ENCODE peak calls at places on chromosomes 11 and 22, in six cellular contexts. One of them, this sample, is unnamed.

GRCh38 chr11:66985508-66986177 is 10.5 kb downstream of the C11orf86 start:
- DNase-seq in heart right ventricle: peak; percentile 31
- DNase-seq in nephron progenitor cell: no peak
- DNase-seq in adrenal gland: no peak
- DNase-seq in activated CD4-positive, alpha-beta T cell treated with anti-CD3 and anti-CD28 coated beads, Interleukin-2, amount 50 U/mL, for 48 hours: no peak
- DNase-seq in M059J: no peak
- DNase-seq in this sample: no peak

GRCh38 chr11:116927163-116927772 is 89.8 kb upstream of the APOA1 start:
- DNase-seq in heart right ventricle: no peak
- DNase-seq in nephron progenitor cell: no peak
- DNase-seq in adrenal gland: no peak
- DNase-seq in activated CD4-positive, alpha-beta T cell treated with anti-CD3 and anti-CD28 coated beads, Interleukin-2, amount 50 U/mL, for 48 hours: peak; percentile 24
- DNase-seq in M059J: no peak
- DNase-seq in this sample: peak; percentile 5

GRCh38 chr11:2562181-2562581 is 117.4 kb downstream of the KCNQ1 start:
- DNase-seq in heart right ventricle: no peak
- DNase-seq in nephron progenitor cell: no peak
- DNase-seq in adrenal gland: no peak
- DNase-seq in activated CD4-positive, alpha-beta T cell treated with anti-CD3 and anti-CD28 coated beads, Interleukin-2, amount 50 U/mL, for 48 hours: no peak
- DNase-seq in M059J: no peak
- DNase-seq in this sample: peak; percentile 66

GRCh38 chr22:46085831-46086576 is 64.3 kb upstream of the PPARA start:
- DNase-seq in heart right ventricle: peak; percentile 66
- DNase-seq in nephron progenitor cell: no peak
- DNase-seq in adrenal gland: no peak
- DNase-seq in activated CD4-positive, alpha-beta T cell treated with anti-CD3 and anti-CD28 coated beads, Interleukin-2, amount 50 U/mL, for 48 hours: no peak
- DNase-seq in M059J: peak; percentile 68
- DNase-seq in this sample: no peak

GRCh38 chr22:29625090-29625825 is 21.8 kb downstream of the NF2 start:
- DNase-seq in heart right ventricle: no peak
- DNase-seq in nephron progenitor cell: peak; percentile 28
- DNase-seq in adrenal gland: peak; percentile 51
- DNase-seq in activated CD4-positive, alpha-beta T cell treated with anti-CD3 and anti-CD28 coated beads, Interleukin-2, amount 50 U/mL, for 48 hours: peak; percentile 29
- DNase-seq in M059J: peak; percentile 87
- DNase-seq in this sample: peak; percentile 22

GRCh38 chr11:35247428-35247827 is 108.5 kb downstream of the CD44 start:
- DNase-seq in heart right ventricle: no peak
- DNase-seq in nephron progenitor cell: no peak
- DNase-seq in adrenal gland: no peak
- DNase-seq in activated CD4-positive, alpha-beta T cell treated with anti-CD3 and anti-CD28 coated beads, Interleukin-2, amount 50 U/mL, for 48 hours: peak; percentile 19
- DNase-seq in M059J: no peak
- DNase-seq in this sample: no peak

GRCh38 chr11:132604446-132604845 is 927.9 kb downstream of the OPCML start:
- DNase-seq in heart right ventricle: no peak
- DNase-seq in nephron progenitor cell: no peak
- DNase-seq in adrenal gland: no peak
- DNase-seq in activated CD4-positive, alpha-beta T cell treated with anti-CD3 and anti-CD28 coated beads, Interleukin-2, amount 50 U/mL, for 48 hours: no peak
- DNase-seq in M059J: peak; percentile 80
- DNase-seq in this sample: no peak

GRCh38 chr22:40651057-40651456 is 14.5 kb upstream of the MRTFA start:
- DNase-seq in heart right ventricle: no peak
- DNase-seq in nephron progenitor cell: no peak
- DNase-seq in adrenal gland: no peak
- DNase-seq in activated CD4-positive, alpha-beta T cell treated with anti-CD3 and anti-CD28 coated beads, Interleukin-2, amount 50 U/mL, for 48 hours: no peak
- DNase-seq in M059J: no peak
- DNase-seq in this sample: no peak

GRCh38 chr11:114202011-114202609 is 94.1 kb upstream of the NNMT start:
- DNase-seq in heart right ventricle: no peak
- DNase-seq in nephron progenitor cell: no peak
- DNase-seq in adrenal gland: no peak
- DNase-seq in activated CD4-positive, alpha-beta T cell treated with anti-CD3 and anti-CD28 coated beads, Interleukin-2, amount 50 U/mL, for 48 hours: no peak
- DNase-seq in M059J: no peak
- DNase-seq in this sample: no peak

GRCh38 chr11:118625976-118626375 is 18.6 kb downstream of the PHLDB1 start:
- DNase-seq in heart right ventricle: no peak
- DNase-seq in nephron progenitor cell: no peak
- DNase-seq in adrenal gland: no peak
- DNase-seq in activated CD4-positive, alpha-beta T cell treated with anti-CD3 and anti-CD28 coated beads, Interleukin-2, amount 50 U/mL, for 48 hours: no peak
- DNase-seq in M059J: no peak
- DNase-seq in this sample: no peak

GRCh38 chr11:64003807-64004589 is 17.8 kb downstream of the OTUB1 start:
- DNase-seq in heart right ventricle: no peak
- DNase-seq in nephron progenitor cell: no peak
- DNase-seq in adrenal gland: no peak
- DNase-seq in activated CD4-positive, alpha-beta T cell treated with anti-CD3 and anti-CD28 coated beads, Interleukin-2, amount 50 U/mL, for 48 hours: no peak
- DNase-seq in M059J: peak; percentile 82
- DNase-seq in this sample: no peak

GRCh38 chr11:45096636-45097035 is 49.8 kb upstream of the PRDM11 start:
- DNase-seq in heart right ventricle: no peak
- DNase-seq in nephron progenitor cell: no peak
- DNase-seq in adrenal gland: peak; percentile 5
- DNase-seq in activated CD4-positive, alpha-beta T cell treated with anti-CD3 and anti-CD28 coated beads, Interleukin-2, amount 50 U/mL, for 48 hours: no peak
- DNase-seq in M059J: no peak
- DNase-seq in this sample: no peak

GRCh38 chr11:68213135-68213515 is at the start of gene KMT5B:
- DNase-seq in heart right ventricle: peak; percentile 70
- DNase-seq in nephron progenitor cell: peak; percentile 83
- DNase-seq in adrenal gland: peak; percentile 70
- DNase-seq in activated CD4-positive, alpha-beta T cell treated with anti-CD3 and anti-CD28 coated beads, Interleukin-2, amount 50 U/mL, for 48 hours: peak; percentile 66
- DNase-seq in M059J: no peak
- DNase-seq in this sample: peak; percentile 66

GRCh38 chr22:23263651-23264555 is 83.6 kb downstream of the BCR start:
- DNase-seq in heart right ventricle: no peak
- DNase-seq in nephron progenitor cell: no peak
- DNase-seq in adrenal gland: no peak
- DNase-seq in activated CD4-positive, alpha-beta T cell treated with anti-CD3 and anti-CD28 coated beads, Interleukin-2, amount 50 U/mL, for 48 hours: peak; percentile 32
- DNase-seq in M059J: no peak
- DNase-seq in this sample: no peak

GRCh38 chr11:34098813-34099212 is 6.6 kb upstream of the NAT10 start:
- DNase-seq in heart right ventricle: no peak
- DNase-seq in nephron progenitor cell: no peak
- DNase-seq in adrenal gland: no peak
- DNase-seq in activated CD4-positive, alpha-beta T cell treated with anti-CD3 and anti-CD28 coated beads, Interleukin-2, amount 50 U/mL, for 48 hours: no peak
- DNase-seq in M059J: no peak
- DNase-seq in this sample: no peak

GRCh38 chr11:69930081-69931059 is 111.2 kb upstream of the FGF3 start:
- DNase-seq in heart right ventricle: no peak
- DNase-seq in nephron progenitor cell: no peak
- DNase-seq in adrenal gland: no peak
- DNase-seq in activated CD4-positive, alpha-beta T cell treated with anti-CD3 and anti-CD28 coated beads, Interleukin-2, amount 50 U/mL, for 48 hours: no peak
- DNase-seq in M059J: no peak
- DNase-seq in this sample: no peak

GRCh38 chr11:123129920-123130319 is 65.1 kb downstream of the CLMP start:
- DNase-seq in heart right ventricle: no peak
- DNase-seq in nephron progenitor cell: no peak
- DNase-seq in adrenal gland: no peak
- DNase-seq in activated CD4-positive, alpha-beta T cell treated with anti-CD3 and anti-CD28 coated beads, Interleukin-2, amount 50 U/mL, for 48 hours: no peak
- DNase-seq in M059J: peak; percentile 86
- DNase-seq in this sample: no peak

GRCh38 chr22:44838316-44839016 is 86.1 kb downstream of the ARHGAP8 start:
- DNase-seq in heart right ventricle: no peak
- DNase-seq in nephron progenitor cell: no peak
- DNase-seq in adrenal gland: no peak
- DNase-seq in activated CD4-positive, alpha-beta T cell treated with anti-CD3 and anti-CD28 coated beads, Interleukin-2, amount 50 U/mL, for 48 hours: no peak
- DNase-seq in M059J: no peak
- DNase-seq in this sample: no peak

GRCh38 chr22:50739894-50740293 is 1.9 kb downstream of the ACR start:
- DNase-seq in heart right ventricle: no peak
- DNase-seq in nephron progenitor cell: no peak
- DNase-seq in adrenal gland: no peak
- DNase-seq in activated CD4-positive, alpha-beta T cell treated with anti-CD3 and anti-CD28 coated beads, Interleukin-2, amount 50 U/mL, for 48 hours: no peak
- DNase-seq in M059J: no peak
- DNase-seq in this sample: no peak

GRCh38 chr11:124800226-124800929 is at the start of gene MSANTD2:
- DNase-seq in heart right ventricle: peak; percentile 83
- DNase-seq in nephron progenitor cell: peak; percentile 88
- DNase-seq in adrenal gland: peak; percentile 80
- DNase-seq in activated CD4-positive, alpha-beta T cell treated with anti-CD3 and anti-CD28 coated beads, Interleukin-2, amount 50 U/mL, for 48 hours: peak; percentile 80
- DNase-seq in M059J: peak; percentile 75
- DNase-seq in this sample: peak; percentile 76

GRCh38 chr11:14499178-14499559 is 442 bp downstream of the COPB1 start:
- DNase-seq in heart right ventricle: peak; percentile 49
- DNase-seq in nephron progenitor cell: peak; percentile 57
- DNase-seq in adrenal gland: peak; percentile 48
- DNase-seq in activated CD4-positive, alpha-beta T cell treated with anti-CD3 and anti-CD28 coated beads, Interleukin-2, amount 50 U/mL, for 48 hours: peak; percentile 37
- DNase-seq in M059J: peak; percentile 22
- DNase-seq in this sample: peak; percentile 29

GRCh38 chr11:18927550-18928322 is 11.5 kb downstream of the MRGPRX1 start:
- DNase-seq in heart right ventricle: no peak
- DNase-seq in nephron progenitor cell: no peak
- DNase-seq in adrenal gland: no peak
- DNase-seq in activated CD4-positive, alpha-beta T cell treated with anti-CD3 and anti-CD28 coated beads, Interleukin-2, amount 50 U/mL, for 48 hours: no peak
- DNase-seq in M059J: no peak
- DNase-seq in this sample: no peak

GRCh38 chr22:44848296-44848741 is 95.9 kb downstream of the ARHGAP8 start:
- DNase-seq in heart right ventricle: no peak
- DNase-seq in nephron progenitor cell: no peak
- DNase-seq in adrenal gland: no peak
- DNase-seq in activated CD4-positive, alpha-beta T cell treated with anti-CD3 and anti-CD28 coated beads, Interleukin-2, amount 50 U/mL, for 48 hours: no peak
- DNase-seq in M059J: no peak
- DNase-seq in this sample: no peak

GRCh38 chr11:4607782-4608666 is at the start of gene TRIM68:
- DNase-seq in heart right ventricle: peak; percentile 97
- DNase-seq in nephron progenitor cell: peak; percentile 90
- DNase-seq in adrenal gland: peak; percentile 96
- DNase-seq in activated CD4-positive, alpha-beta T cell treated with anti-CD3 and anti-CD28 coated beads, Interleukin-2, amount 50 U/mL, for 48 hours: peak; percentile 93
- DNase-seq in M059J: peak; percentile 97
- DNase-seq in this sample: peak; percentile 87

GRCh38 chr11:76665172-76665571 is 5.4 kb downstream of the LRRC32 start:
- DNase-seq in heart right ventricle: no peak
- DNase-seq in nephron progenitor cell: no peak
- DNase-seq in adrenal gland: no peak
- DNase-seq in activated CD4-positive, alpha-beta T cell treated with anti-CD3 and anti-CD28 coated beads, Interleukin-2, amount 50 U/mL, for 48 hours: no peak
- DNase-seq in M059J: no peak
- DNase-seq in this sample: no peak

GRCh38 chr22:24964441-24964840 is 11.9 kb downstream of the KIAA1671 start:
- DNase-seq in heart right ventricle: no peak
- DNase-seq in nephron progenitor cell: no peak
- DNase-seq in adrenal gland: no peak
- DNase-seq in activated CD4-positive, alpha-beta T cell treated with anti-CD3 and anti-CD28 coated beads, Interleukin-2, amount 50 U/mL, for 48 hours: no peak
- DNase-seq in M059J: peak; percentile 31
- DNase-seq in this sample: no peak

GRCh38 chr11:117523680-117524079 is 196.0 kb downstream of the CEP164 start:
- DNase-seq in heart right ventricle: no peak
- DNase-seq in nephron progenitor cell: no peak
- DNase-seq in adrenal gland: no peak
- DNase-seq in activated CD4-positive, alpha-beta T cell treated with anti-CD3 and anti-CD28 coated beads, Interleukin-2, amount 50 U/mL, for 48 hours: no peak
- DNase-seq in M059J: peak; percentile 44
- DNase-seq in this sample: no peak

GRCh38 chr22:32237905-32238304 is 17.2 kb downstream of the SLC5A4 start:
- DNase-seq in heart right ventricle: no peak
- DNase-seq in nephron progenitor cell: no peak
- DNase-seq in adrenal gland: no peak
- DNase-seq in activated CD4-positive, alpha-beta T cell treated with anti-CD3 and anti-CD28 coated beads, Interleukin-2, amount 50 U/mL, for 48 hours: no peak
- DNase-seq in M059J: no peak
- DNase-seq in this sample: no peak

GRCh38 chr11:74696932-74697687 is 34.1 kb downstream of the CHRDL2 start:
- DNase-seq in heart right ventricle: peak; percentile 87
- DNase-seq in nephron progenitor cell: peak; percentile 36
- DNase-seq in adrenal gland: peak; percentile 43
- DNase-seq in activated CD4-positive, alpha-beta T cell treated with anti-CD3 and anti-CD28 coated beads, Interleukin-2, amount 50 U/mL, for 48 hours: no peak
- DNase-seq in M059J: no peak
- DNase-seq in this sample: no peak

GRCh38 chr11:84581083-84581482 is 1046.1 kb downstream of the DLG2 start:
- DNase-seq in heart right ventricle: no peak
- DNase-seq in nephron progenitor cell: no peak
- DNase-seq in adrenal gland: no peak
- DNase-seq in activated CD4-positive, alpha-beta T cell treated with anti-CD3 and anti-CD28 coated beads, Interleukin-2, amount 50 U/mL, for 48 hours: no peak
- DNase-seq in M059J: no peak
- DNase-seq in this sample: no peak

GRCh38 chr11:114736806-114737205 is 58.5 kb downstream of the NXPE2 start:
- DNase-seq in heart right ventricle: no peak
- DNase-seq in nephron progenitor cell: no peak
- DNase-seq in adrenal gland: no peak
- DNase-seq in activated CD4-positive, alpha-beta T cell treated with anti-CD3 and anti-CD28 coated beads, Interleukin-2, amount 50 U/mL, for 48 hours: no peak
- DNase-seq in M059J: no peak
- DNase-seq in this sample: no peak

GRCh38 chr11:69343401-69344321 is 49.7 kb downstream of the MYEOV start:
- DNase-seq in heart right ventricle: no peak
- DNase-seq in nephron progenitor cell: no peak
- DNase-seq in adrenal gland: peak; percentile 4
- DNase-seq in activated CD4-positive, alpha-beta T cell treated with anti-CD3 and anti-CD28 coated beads, Interleukin-2, amount 50 U/mL, for 48 hours: no peak
- DNase-seq in M059J: no peak
- DNase-seq in this sample: no peak

GRCh38 chr11:59206635-59207034 is 6.1 kb downstream of the MPEG1 start:
- DNase-seq in heart right ventricle: peak; percentile 34
- DNase-seq in nephron progenitor cell: peak; percentile 43
- DNase-seq in adrenal gland: peak; percentile 34
- DNase-seq in activated CD4-positive, alpha-beta T cell treated with anti-CD3 and anti-CD28 coated beads, Interleukin-2, amount 50 U/mL, for 48 hours: peak; percentile 10
- DNase-seq in M059J: peak; percentile 37
- DNase-seq in this sample: peak; percentile 36

GRCh38 chr11:116511684-116512083 is 261.1 kb downstream of the BUD13 start:
- DNase-seq in heart right ventricle: no peak
- DNase-seq in nephron progenitor cell: no peak
- DNase-seq in adrenal gland: no peak
- DNase-seq in activated CD4-positive, alpha-beta T cell treated with anti-CD3 and anti-CD28 coated beads, Interleukin-2, amount 50 U/mL, for 48 hours: no peak
- DNase-seq in M059J: no peak
- DNase-seq in this sample: no peak

GRCh38 chr22:17633217-17633997 is 4.9 kb upstream of the ATP6V1E1 start:
- DNase-seq in heart right ventricle: no peak
- DNase-seq in nephron progenitor cell: no peak
- DNase-seq in adrenal gland: no peak
- DNase-seq in activated CD4-positive, alpha-beta T cell treated with anti-CD3 and anti-CD28 coated beads, Interleukin-2, amount 50 U/mL, for 48 hours: no peak
- DNase-seq in M059J: peak; percentile 95
- DNase-seq in this sample: no peak

This sample was measured in neural crest cell.